ENCODE peak calls at places on chromosome 13, in seven cellular contexts. Z is mesothelial cell of epicardium; M is effector CD4-positive, alpha-beta T cell; E is osteoblast; D is uterus; V is left colon; F is erythroblast. U is an unnamed sample.

GRCh38 chr13:45086484-45086883 is 33.8 kb upstream of the GTF2F2 start:
- DNase-seq in E (no peak), M (no peak), F (no peak), D (no peak), V (no peak), Z (no peak), U (no peak)

GRCh38 chr13:73235385-73235784 is 176.6 kb downstream of the KLF5 start:
- DNase-seq in E (no peak), V (no peak), D (no peak), M (no peak), Z (no peak), F (no peak), U (peak)

GRCh38 chr13:51585234-51585672 is 991 bp downstream of the WDFY2 start:
- DNase-seq in F (peak), D (no peak), V (no peak), M (no peak), Z (no peak), E (no peak), U (no peak)

GRCh38 chr13:113123226-113124150 is 889 bp downstream of the F10 start:
- DNase-seq in D (no peak), M (no peak), V (no peak), Z (no peak), E (peak), F (peak), U (no peak)

GRCh38 chr13:107438251-107438650 is 777.1 kb downstream of the LIG4 start:
- DNase-seq in V (no peak), Z (no peak), D (no peak), M (no peak), E (peak), F (no peak), U (no peak)

GRCh38 chr13:33728271-33729037 is 89.5 kb upstream of the RFC3 start:
- DNase-seq in F (no peak), D (no peak), V (no peak), M (no peak), E (no peak), Z (no peak), U (no peak)

GRCh38 chr13:59343132-59343531 is 820.6 kb downstream of the DIAPH3 start:
- DNase-seq in D (no peak), F (no peak), E (no peak), V (no peak), M (no peak), Z (no peak), U (no peak)

GRCh38 chr13:101454767-101455166 is 2.3 kb downstream of the ITGBL1 start:
- DNase-seq in V (no peak), E (no peak), F (no peak), M (no peak), Z (no peak), D (no peak), U (peak)

GRCh38 chr13:20400774-20401173 is 124.9 kb downstream of the CRYL1 start:
- DNase-seq in D (no peak), F (no peak), V (no peak), M (no peak), Z (no peak), E (no peak), U (no peak)